ENCODE peak calls at places on chromosomes 13 and 19, in six cellular contexts. H, F, T, X, W and V are unnamed samples.

GRCh38 chr13:92260363-92260762 is 861.9 kb downstream of the GPC5 start:
- DNase-seq in H (no peak), F (no peak), T (no peak), X (no peak), W (no peak), V (no peak)

GRCh38 chr19:14632286-14632685 is 42.4 kb downstream of the ADGRE3 start:
- DNase-seq in H (peak; percentile 45), F (no peak), T (no peak), X (no peak), W (no peak), V (no peak)

GRCh38 chr13:23656637-23657036 is 86.4 kb downstream of the TNFRSF19 start:
- DNase-seq in H (peak; percentile 67), F (no peak), T (no peak), X (no peak), W (no peak), V (no peak)

GRCh38 chr19:46783670-46784069 is 4.7 kb downstream of the SLC1A5 start:
- DNase-seq in H (no peak), F (no peak), T (no peak), X (no peak), W (no peak), V (no peak)

GRCh38 chr13:27168870-27169525 is 2.6 kb downstream of the USP12 start:
- DNase-seq in H (peak; percentile 20), F (no peak), T (no peak), X (no peak), W (no peak), V (no peak)

GRCh38 chr13:63680704-63681103 is 2265.1 kb upstream of the PCDH20 start:
- DNase-seq in H (no peak), F (no peak), T (no peak), X (no peak), W (no peak), V (no peak)

GRCh38 chr13:58051807-58052375 is 420.3 kb downstream of the PCDH17 start:
- DNase-seq in H (no peak), F (no peak), T (no peak), X (peak; percentile 3), W (no peak), V (no peak)

GRCh38 chr13:101624981-101625380 is 172.5 kb downstream of the ITGBL1 start:
- DNase-seq in H (no peak), F (no peak), T (no peak), X (no peak), W (no peak), V (no peak)

GRCh38 chr19:55676384-55676783 is 1.4 kb downstream of the EPN1 start:
- DNase-seq in H (peak; percentile 30), F (no peak), T (peak; percentile 70), X (no peak), W (no peak), V (no peak)

GRCh38 chr13:95206116-95206515 is 95.1 kb downstream of the ABCC4 start:
- DNase-seq in H (no peak), F (no peak), T (no peak), X (no peak), W (no peak), V (no peak)

GRCh38 chr13:95207769-95208366 is 93.4 kb downstream of the ABCC4 start:
- DNase-seq in H (no peak), F (no peak), T (no peak), X (no peak), W (no peak), V (no peak)

GRCh38 chr13:95201814-95202521 is 99.3 kb downstream of the ABCC4 start:
- DNase-seq in H (no peak), F (no peak), T (no peak), X (no peak), W (no peak), V (no peak)

GRCh38 chr13:95199896-95200295 is 101.4 kb downstream of the ABCC4 start:
- DNase-seq in H (no peak), F (no peak), T (no peak), X (no peak), W (no peak), V (no peak)

DNA sequence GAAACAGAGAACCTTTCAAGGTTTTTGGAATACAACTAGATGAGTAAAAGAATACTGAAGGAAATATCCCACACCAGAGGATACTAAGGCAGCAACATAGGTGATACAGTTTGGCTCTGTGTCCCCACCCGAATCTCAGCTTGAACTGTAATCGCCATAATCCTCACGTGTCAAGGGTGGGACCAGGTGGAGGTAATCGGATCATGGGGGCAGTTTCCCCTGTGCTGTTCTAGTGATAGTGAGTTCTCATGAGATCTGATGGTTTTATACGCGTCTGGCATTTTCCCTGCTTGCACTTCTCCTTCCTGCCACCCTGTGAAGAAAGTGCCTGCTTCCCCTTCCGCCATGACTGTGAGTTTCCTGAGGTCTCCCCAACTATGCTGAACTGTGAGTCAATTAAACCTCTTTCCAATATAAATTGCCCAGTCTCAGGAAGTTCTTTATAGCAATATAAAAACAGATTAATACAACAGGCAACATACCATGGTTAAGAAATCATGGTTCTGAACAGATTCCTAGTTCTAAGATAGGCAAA is 97.0 kb downstream of the ABCC4 start:
- DNase-seq in H (no peak), F (no peak), T (no peak), X (no peak), W (no peak), V (no peak)
- H3K36me3 ChIP-seq in H (no peaks in the 10 kb centered on the region), F (no peaks in the 10 kb centered on the region), T (no peaks in the 10 kb centered on the region), X (peaks cover 22% of the 10 kb centered on the region), W (no peaks in the 10 kb centered on the region), V (peaks cover 11% of the 10 kb centered on the region)

GRCh38 chr19:24053601-24054000 is 33.4 kb upstream of the ZNF254 start:
- DNase-seq in H (peak; percentile 43), F (no peak), T (no peak), X (no peak), W (no peak), V (no peak)

GRCh38 chr19:24055548-24055947 is 31.4 kb upstream of the ZNF254 start:
- DNase-seq in H (no peak), F (no peak), T (no peak), X (no peak), W (no peak), V (no peak)

GRCh38 chr19:24052811-24053210 is 34.2 kb upstream of the ZNF254 start:
- DNase-seq in H (no peak), F (no peak), T (no peak), X (no peak), W (no peak), V (no peak)

GRCh38 chr19:24051516-24051915 is 35.5 kb upstream of the ZNF254 start:
- DNase-seq in H (peak; percentile 79), F (no peak), T (no peak), X (no peak), W (no peak), V (no peak)

DNA sequence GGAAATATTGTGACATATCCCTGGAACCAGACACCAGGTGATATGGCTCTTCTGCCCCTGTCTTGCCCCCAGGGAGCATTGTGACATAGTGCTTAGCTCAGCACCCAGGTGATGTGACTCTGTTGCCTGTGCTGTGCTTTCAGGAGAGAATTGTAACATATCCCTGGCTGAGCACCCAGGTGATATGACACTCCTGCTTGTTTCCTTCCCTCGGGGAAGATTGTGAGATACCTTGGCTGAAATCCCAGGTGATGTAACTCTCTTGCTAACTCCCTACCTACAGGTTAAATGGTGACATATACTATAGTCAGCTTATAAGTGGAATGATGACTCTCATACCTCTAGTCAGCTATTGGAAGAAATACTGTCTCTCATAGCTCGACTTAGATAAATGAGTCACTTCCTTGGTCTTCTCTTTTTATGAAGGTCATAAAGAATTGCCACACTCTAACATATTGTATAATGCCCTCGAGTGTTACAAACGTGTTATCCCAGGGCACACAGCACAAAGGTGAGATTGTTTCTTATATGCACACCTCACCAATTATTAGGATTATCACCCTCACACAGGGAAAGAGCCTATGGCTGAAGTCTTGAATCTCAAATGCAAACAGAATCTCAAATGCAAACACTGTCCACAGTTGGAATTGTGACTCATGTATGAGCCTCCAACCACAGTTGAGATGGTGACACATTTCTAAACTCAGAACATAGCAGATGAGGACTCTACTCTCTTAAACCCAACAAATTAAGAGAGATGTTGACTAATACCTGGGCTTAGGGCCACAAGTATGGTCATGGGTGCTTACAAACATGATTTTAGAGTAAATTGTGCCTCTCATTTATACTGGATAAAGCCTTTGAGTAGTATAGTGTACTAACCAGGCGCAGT is 32.7 kb upstream of the ZNF254 start:
- DNase-seq in H (peak; percentile 100), F (no peak), T (no peak), X (no peak), W (peak; percentile 55), V (no peak)
- H3K36me3 ChIP-seq in H (peaks cover 4% of the 10 kb centered on the region), F (peaks cover 96% of the 10 kb centered on the region), T (peaks cover 41% of the 10 kb centered on the region), X (peaks cover 76% of the 10 kb centered on the region), W (peaks cover 69% of the 10 kb centered on the region), V (peaks cover 99% of the 10 kb centered on the region)

GRCh38 chr13:78977311-78977710 is 318.4 kb upstream of the OBI1 start:
- DNase-seq in H (peak; percentile 16), F (no peak), T (no peak), X (no peak), W (no peak), V (no peak)

GRCh38 chr13:78972561-78972960 is 313.6 kb upstream of the OBI1 start:
- DNase-seq in H (no peak), F (no peak), T (no peak), X (no peak), W (no peak), V (no peak)

GRCh38 chr13:78976696-78977095 is 317.7 kb upstream of the OBI1 start:
- DNase-seq in H (no peak), F (no peak), T (no peak), X (no peak), W (no peak), V (no peak)

GRCh38 chr13:78971355-78971754 is 312.4 kb upstream of the OBI1 start:
- DNase-seq in H (peak; percentile 18), F (no peak), T (no peak), X (no peak), W (no peak), V (no peak)
- H3K36me3 ChIP-seq in H (no peaks in the 10 kb centered on the region), F (no peaks in the 10 kb centered on the region), T (no peaks in the 10 kb centered on the region), X (no peaks in the 10 kb centered on the region), W (no peaks in the 10 kb centered on the region), V (no peaks in the 10 kb centered on the region)

DNA sequence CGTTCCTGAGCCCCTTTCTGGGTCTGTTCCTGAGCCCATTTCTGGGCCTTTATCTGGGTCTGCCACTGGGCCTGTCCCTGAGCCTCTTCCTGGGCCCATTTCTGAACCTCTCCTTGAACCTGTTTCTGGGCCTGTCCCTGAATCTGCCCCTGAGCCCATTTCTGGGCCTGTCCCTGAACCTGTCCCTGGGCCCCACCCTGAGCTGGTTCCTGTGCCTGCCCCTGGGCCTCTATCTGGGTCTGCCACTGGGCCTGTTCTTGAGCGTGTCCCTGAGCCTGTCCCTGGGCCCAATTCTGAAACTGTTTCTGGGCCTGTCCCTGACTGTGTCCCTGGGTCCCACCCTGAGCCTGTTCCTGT is 40.4 kb upstream of the GRTP1 start:
- DNase-seq in H (no peak), F (no peak), T (no peak), X (no peak), W (no peak), V (no peak)
- H3K36me3 ChIP-seq in H (no peaks in the 10 kb centered on the region), F (peaks cover 32% of the 10 kb centered on the region), T (no peaks in the 10 kb centered on the region), X (no peaks in the 10 kb centered on the region), W (no peaks in the 10 kb centered on the region), V (no peaks in the 10 kb centered on the region)

GRCh38 chr19:11020423-11020822 is 59.6 kb downstream of the SMARCA4 start:
- DNase-seq in H (no peak), F (no peak), T (no peak), X (no peak), W (no peak), V (no peak)
- H3K36me3 ChIP-seq in H (peaks cover 63% of the 10 kb centered on the region), F (peaks cover 100% of the 10 kb centered on the region), T (peaks cover 66% of the 10 kb centered on the region), X (peaks cover 100% of the 10 kb centered on the region), W (peaks cover 39% of the 10 kb centered on the region), V (peaks cover 100% of the 10 kb centered on the region)

GRCh38 chr19:3161453-3161852 is 17.1 kb upstream of the S1PR4 start:
- DNase-seq in H (peak; percentile 59), F (no peak), T (no peak), X (no peak), W (no peak), V (no peak)
- H3K36me3 ChIP-seq in H (peaks cover 38% of the 10 kb centered on the region), F (no peaks in the 10 kb centered on the region), T (no peaks in the 10 kb centered on the region), X (no peaks in the 10 kb centered on the region), W (no peaks in the 10 kb centered on the region), V (no peaks in the 10 kb centered on the region)

GRCh38 chr19:5586300-5587070 is 18.7 kb upstream of the TINCR start:
- DNase-seq in H (peak; percentile 24), F (no peak), T (no peak), X (no peak), W (no peak), V (no peak)
- H3K36me3 ChIP-seq in H (peaks cover 18% of the 10 kb centered on the region), F (peaks cover 82% of the 10 kb centered on the region), T (peaks cover 51% of the 10 kb centered on the region), X (peaks cover 69% of the 10 kb centered on the region), W (no peaks in the 10 kb centered on the region), V (peaks cover 70% of the 10 kb centered on the region)